ENCODE peak calls at places on chromosomes 1 and 21, in four cellular contexts. Q is GM12878, G is H1, O is SK-N-SH. M is an unnamed sample.

GRCh38 chr1:234909307-234909706 is 219.3 kb downstream of the TOMM20 start:
- DNase-seq in Q (no peak), G (no peak), O (no peak), M (no peak)

GRCh38 chr1:243408479-243408878 is 152.6 kb downstream of the SDCCAG8 start:
- DNase-seq in Q (no peak), G (no peak), O (no peak), M (no peak)

GRCh38 chr1:198337886-198338285 is 181.1 kb downstream of the NEK7 start:
- DNase-seq in Q (no peak), G (no peak), O (no peak), M (no peak)

GRCh38 chr1:109877320-109877771 is 33.3 kb upstream of the CSF1 start:
- DNase-seq in Q (no peak), G (peak; percentile 49), O (no peak), M (no peak)

GRCh38 chr1:185670187-185670627 is 64.0 kb upstream of the HMCN1 start:
- DNase-seq in Q (no peak), G (no peak), O (no peak), M (no peak)

GRCh38 chr21:46098303-46099141 is 610 bp downstream of the COL6A2 start:
- DNase-seq in Q (no peak), G (no peak), O (peak; percentile 86), M (no peak)

GRCh38 chr21:20459838-20460237 is 538.4 kb upstream of the NCAM2 start:
- DNase-seq in Q (no peak), G (no peak), O (no peak), M (no peak)

GRCh38 chr1:17046043-17046657 is 7.7 kb downstream of the SDHB start:
- DNase-seq in Q (no peak), G (no peak), O (peak; percentile 58), M (peak; percentile 62)

GRCh38 chr1:178180405-178180804 is 86.5 kb downstream of the RASAL2 start:
- DNase-seq in Q (no peak), G (no peak), O (no peak), M (no peak)

GRCh38 chr1:147851149-147851548 is 51.4 kb upstream of the GJA8 start:
- DNase-seq in Q (no peak), G (no peak), O (no peak), M (no peak)

GRCh38 chr1:170414989-170415733 is 116.8 kb upstream of the GORAB start:
- DNase-seq in Q (no peak), G (no peak), O (no peak), M (no peak)

GRCh38 chr1:216722841-216723240 is 388 bp downstream of the ESRRG start:
- DNase-seq in Q (no peak), G (no peak), O (no peak), M (no peak)

GRCh38 chr1:165501975-165502358 is 41.8 kb upstream of the LRRC52 start:
- DNase-seq in Q (no peak), G (no peak), O (no peak), M (no peak)

GRCh38 chr1:153942766-153943549 is 3.6 kb downstream of the DENND4B start:
- DNase-seq in Q (no peak), G (no peak), O (peak; percentile 11), M (no peak)

GRCh38 chr1:206923009-206923960 is 1.5 kb upstream of the FCMR start:
- DNase-seq in Q (peak; percentile 81), G (no peak), O (no peak), M (no peak)

GRCh38 chr21:37077403-37077802 is 4.3 kb downstream of the TTC3 start:
- DNase-seq in Q (no peak), G (no peak), O (no peak), M (no peak)

GRCh38 chr1:205026181-205026580 is 16.8 kb upstream of the CNTN2 start:
- DNase-seq in Q (no peak), G (no peak), O (no peak), M (no peak)

GRCh38 chr1:82894635-82895034 is 1093.9 kb downstream of the ADGRL2 start:
- DNase-seq in Q (no peak), G (no peak), O (no peak), M (no peak)

GRCh38 chr1:30765610-30766434 is 8.2 kb upstream of the LAPTM5 start:
- DNase-seq in Q (no peak), G (no peak), O (no peak), M (no peak)

GRCh38 chr1:205595435-205595834 is 36.4 kb downstream of the ELK4 start:
- DNase-seq in Q (no peak), G (no peak), O (no peak), M (no peak)

GRCh38 chr1:24822887-24823286 is 77.6 kb downstream of the CLIC4 start:
- DNase-seq in Q (no peak), G (no peak), O (no peak), M (no peak)

GRCh38 chr1:201653238-201653637 is 114.3 kb downstream of the NAV1 start:
- DNase-seq in Q (no peak), G (no peak), O (no peak), M (no peak)
- TF ChIP-seq JUND in Q (no peak), G (no peak), O (no peak), M (no peak)

GRCh38 chr1:97340951-97341350 is 579.9 kb downstream of the DPYD start:
- DNase-seq in Q (no peak), G (no peak), O (no peak), M (no peak)
- TF ChIP-seq JUND in Q (no peak), G (no peak), O (no peak), M (no peak)

GRCh38 chr1:231970684-231971083 is 344.1 kb downstream of the DISC1 start:
- DNase-seq in Q (no peak), G (no peak), O (no peak), M (peak; percentile 13)

GRCh38 chr1:231965615-231966014 is 339.0 kb downstream of the DISC1 start:
- DNase-seq in Q (no peak), G (no peak), O (no peak), M (no peak)

GRCh38 chr1:231971397-231972233 is 345.0 kb downstream of the DISC1 start:
- DNase-seq in Q (no peak), G (no peak), O (peak; percentile 61), M (no peak)

GRCh38 chr1:231966983-231967382 is 340.4 kb downstream of the DISC1 start:
- DNase-seq in Q (no peak), G (no peak), O (no peak), M (no peak)

GRCh38 chr1:231969078-231969477 is 342.5 kb downstream of the DISC1 start:
- DNase-seq in Q (no peak), G (no peak), O (no peak), M (no peak)
- TF ChIP-seq JUND in Q (no peak), G (no peak), O (no peak), M (no peak)

GRCh38 chr1:226097866-226098625 is 35.5 kb downstream of the H3-3A start:
- DNase-seq in Q (no peak), G (no peak), O (no peak), M (no peak)
- TF ChIP-seq JUND in Q (no peak), G (no peak), O (no peak), M (no peak)

GRCh38 chr1:230205719-230206198 is 138.7 kb downstream of the GALNT2 start:
- DNase-seq in Q (no peak), G (no peak), O (no peak), M (no peak)
- TF ChIP-seq JUND in Q (no peak), G (no peak), O (no peak), M (no peak)

GRCh38 chr1:171805395-171806115 is 24.1 kb downstream of the METTL13 start:
- DNase-seq in Q (no peak), G (no peak), O (no peak), M (no peak)
- TF ChIP-seq JUND in Q (no peak), G (no peak), O (no peak), M (no peak)

GRCh38 chr1:179490611-179491010 is 85.1 kb downstream of the NPHS2 start:
- DNase-seq in Q (no peak), G (no peak), O (no peak), M (no peak)

GRCh38 chr1:179493323-179493722 is 82.4 kb downstream of the NPHS2 start:
- DNase-seq in Q (no peak), G (no peak), O (no peak), M (no peak)
- TF ChIP-seq JUND in Q (no peak), G (no peak), O (no peak), M (no peak)

GRCh38 chr1:71666609-71667008 is 585.8 kb upstream of the ZRANB2 start:
- DNase-seq in Q (no peak), G (no peak), O (no peak), M (no peak)

GRCh38 chr1:71668059-71668458 is 587.2 kb upstream of the ZRANB2 start:
- DNase-seq in Q (no peak), G (no peak), O (no peak), M (no peak)

DNA sequence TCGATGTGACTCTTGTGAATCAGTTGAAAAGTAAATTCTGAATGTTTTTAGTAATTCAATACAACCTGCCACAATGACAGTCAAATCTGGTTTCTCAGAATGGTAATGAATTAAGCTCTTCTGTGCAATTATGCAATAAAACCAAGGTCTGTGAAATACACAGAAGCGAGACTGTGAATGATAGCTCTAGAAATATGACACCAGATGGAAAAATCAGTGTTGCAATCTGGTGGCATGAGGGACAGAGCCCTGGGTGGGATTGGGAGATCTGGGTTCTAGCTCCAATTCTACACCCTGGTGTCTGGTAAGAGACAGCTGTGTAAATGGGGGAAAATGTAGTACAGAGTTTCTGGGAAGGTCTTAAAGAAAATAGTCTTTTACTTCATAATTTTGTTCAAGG is 586.4 kb upstream of the ZRANB2 start:
- DNase-seq in Q (no peak), G (no peak), O (no peak), M (no peak)
- TF ChIP-seq JUND in Q (no peak), G (no peak), O (no peak), M (no peak)